ENCODE peak calls at places on chromosomes 7 and 10, in seven cellular contexts. E, X, C, I, A, V and J are unnamed samples.

GRCh38 chr10:91800756-91801155 is 2.5 kb downstream of the TNKS2 start:
- DNase-seq in E (no peak), X (no peak), C (no peak), I (no peak), A (no peak), V (no peak), J (no peak)

GRCh38 chr7:125425507-125425906 is 495.9 kb upstream of the POT1 start:
- DNase-seq in E (no peak), X (no peak), C (no peak), I (no peak), A (no peak), V (no peak), J (no peak)

GRCh38 chr7:29184599-29184998 is 10.0 kb upstream of the CHN2 start:
- DNase-seq in E (no peak), X (no peak), C (no peak), I (no peak), A (no peak), V (no peak), J (no peak)

GRCh38 chr7:27125986-27126394 is 4.6 kb downstream of the HOXA4 start:
- DNase-seq in E (no peak), X (no peak), C (no peak), I (no peak), A (no peak), V (no peak), J (no peak)

GRCh38 chr10:119023553-119023868 is 6.0 kb upstream of the NANOS1 start:
- DNase-seq in E (no peak), X (no peak), C (no peak), I (no peak), A (no peak), V (no peak), J (no peak)

GRCh38 chr10:86262671-86263165 is 103.9 kb downstream of the GRID1 start:
- DNase-seq in E (no peak), X (no peak), C (no peak), I (no peak), A (no peak), V (no peak), J (no peak)

GRCh38 chr7:87592300-87592699 is 8.4 kb downstream of the ABCB1 start:
- DNase-seq in E (no peak), X (no peak), C (no peak), I (no peak), A (no peak), V (no peak), J (no peak)

GRCh38 chr7:11609071-11609470 is 222.9 kb downstream of the THSD7A start:
- DNase-seq in E (no peak), X (no peak), C (no peak), I (no peak), A (no peak), V (no peak), J (no peak)

GRCh38 chr7:114414151-114415053 is at the start of gene FOXP2:
- DNase-seq in E (no peak), X (no peak), C (no peak), I (no peak), A (no peak), V (no peak), J (no peak)

GRCh38 chr10:125555743-125556142 is 127.2 kb downstream of the TEX36 start:
- DNase-seq in E (no peak), X (no peak), C (no peak), I (no peak), A (no peak), V (no peak), J (no peak)

GRCh38 chr7:143367972-143368371 is 5.5 kb upstream of the FAM131B start:
- DNase-seq in E (no peak), X (no peak), C (no peak), I (no peak), A (no peak), V (no peak), J (no peak)

GRCh38 chr7:22488643-22489462 is 11.1 kb downstream of the STEAP1B start:
- DNase-seq in E (peak), X (peak), C (peak), I (peak), A (no peak), V (peak), J (peak)

GRCh38 chr10:72186633-72187330 is 29.0 kb upstream of the ANAPC16 start:
- DNase-seq in E (no peak), X (no peak), C (peak), I (no peak), A (no peak), V (no peak), J (no peak)

GRCh38 chr10:120253131-120253530 is 203.9 kb upstream of the PLPP4 start:
- DNase-seq in E (no peak), X (no peak), C (no peak), I (no peak), A (no peak), V (no peak), J (no peak)

GRCh38 chr7:33601081-33601480 is 304.3 kb upstream of the BMPER start:
- DNase-seq in E (no peak), X (no peak), C (no peak), I (no peak), A (no peak), V (no peak), J (no peak)

GRCh38 chr10:8034666-8035640 is 19.5 kb upstream of the GATA3 start:
- DNase-seq in E (peak), X (no peak), C (no peak), I (no peak), A (no peak), V (no peak), J (no peak)

GRCh38 chr10:82866424-82867020 is 991.5 kb downstream of the NRG3 start:
- DNase-seq in E (no peak), X (no peak), C (no peak), I (no peak), A (no peak), V (no peak), J (no peak)

GRCh38 chr7:42212541-42213090 is 24.4 kb downstream of the GLI3 start:
- DNase-seq in E (peak), X (no peak), C (no peak), I (no peak), A (no peak), V (no peak), J (no peak)

GRCh38 chr10:58963723-58964124 is 212.7 kb upstream of the PHYHIPL start:
- DNase-seq in E (peak), X (no peak), C (no peak), I (no peak), A (no peak), V (no peak), J (no peak)

GRCh38 chr7:155280446-155281410 is 16.9 kb upstream of the INSIG1 start:
- DNase-seq in E (no peak), X (no peak), C (no peak), I (no peak), A (no peak), V (no peak), J (no peak)

GRCh38 chr10:90481326-90481923 is 376.4 kb downstream of the HTR7 start:
- DNase-seq in E (no peak), X (no peak), C (no peak), I (no peak), A (no peak), V (no peak), J (no peak)

GRCh38 chr10:120963053-120963533 is 111.9 kb downstream of the WDR11 start:
- DNase-seq in E (peak), X (no peak), C (no peak), I (no peak), A (no peak), V (no peak), J (no peak)

GRCh38 chr10:34252111-34252510 is 563.0 kb downstream of the PARD3 start:
- DNase-seq in E (no peak), X (no peak), C (peak), I (no peak), A (no peak), V (peak), J (peak)

GRCh38 chr10:118445535-118445934 is 103.4 kb upstream of the FAM204A start:
- DNase-seq in E (no peak), X (no peak), C (no peak), I (no peak), A (no peak), V (no peak), J (no peak)

GRCh38 chr7:93799750-93800357 is 90.7 kb downstream of the TFPI2 start:
- DNase-seq in E (peak), X (no peak), C (no peak), I (no peak), A (no peak), V (no peak), J (no peak)

GRCh38 chr7:31890198-31890597 is 180.0 kb downstream of the PDE1C start:
- DNase-seq in E (no peak), X (no peak), C (no peak), I (no peak), A (no peak), V (no peak), J (no peak)

GRCh38 chr7:158299607-158300006 is 288.0 kb downstream of the PTPRN2 start:
- DNase-seq in E (no peak), X (no peak), C (no peak), I (no peak), A (no peak), V (no peak), J (no peak)

GRCh38 chr7:20217193-20217948 is at the start of gene MACC1:
- DNase-seq in E (peak), X (peak), C (no peak), I (no peak), A (no peak), V (no peak), J (no peak)

GRCh38 chr7:80907141-80907601 is 11.7 kb downstream of the SEMA3C start:
- DNase-seq in E (no peak), X (no peak), C (no peak), I (no peak), A (no peak), V (no peak), J (no peak)

GRCh38 chr7:105388373-105389089 is at the start of gene SRPK2:
- DNase-seq in E (peak), X (peak), C (peak), I (peak), A (peak), V (peak), J (peak)

GRCh38 chr10:97715259-97715874 is 1.8 kb downstream of the MARVELD1 start:
- DNase-seq in E (no peak), X (no peak), C (no peak), I (no peak), A (no peak), V (no peak), J (no peak)

GRCh38 chr10:56632537-56632936 is 271.5 kb upstream of the ZWINT start:
- DNase-seq in E (no peak), X (no peak), C (no peak), I (no peak), A (no peak), V (no peak), J (no peak)

GRCh38 chr10:130935897-130936550 is 375.5 kb downstream of the TCERG1L start:
- DNase-seq in E (no peak), X (no peak), C (no peak), I (no peak), A (no peak), V (no peak), J (no peak)

GRCh38 chr7:98755138-98755898 is 114.5 kb downstream of the TMEM130 start:
- DNase-seq in E (no peak), X (no peak), C (no peak), I (no peak), A (peak), V (no peak), J (no peak)

GRCh38 chr7:24728503-24729364 is 28.5 kb downstream of the GSDME start:
- DNase-seq in E (no peak), X (no peak), C (peak), I (no peak), A (no peak), V (no peak), J (no peak)